ENCODE peak calls at places on chromosomes 12 and 14, in ten cellular contexts. K, I, T, O, R, A, M, B, L and V are unnamed samples.

GRCh38 chr12:64544796-64545382 is 65.4 kb upstream of the RASSF3 start:
- DNase-seq in K (no peak), I (no peak), T (no peak), O (no peak), R (no peak), A (no peak), M (no peak), B (peak), L (no peak), V (no peak)

GRCh38 chr14:62213516-62213915 is 451.3 kb downstream of the SNAPC1 start:
- DNase-seq in K (no peak), I (no peak), T (no peak), O (no peak), R (no peak), A (no peak), M (no peak), B (no peak), L (no peak), V (no peak)

GRCh38 chr14:92460916-92461579 is 52.5 kb upstream of the RIN3 start:
- DNase-seq in K (no peak), I (no peak), T (no peak), O (no peak), R (no peak), A (no peak), M (no peak), B (no peak), L (no peak), V (no peak)

GRCh38 chr12:48296586-48297396 is 53.9 kb downstream of the ZNF641 start:
- DNase-seq in K (no peak), I (peak), T (no peak), O (peak), R (peak), A (peak), M (peak), B (no peak), L (peak), V (peak)

GRCh38 chr14:46818147-46818546 is 166.6 kb upstream of the RPL10L start:
- DNase-seq in K (no peak), I (no peak), T (no peak), O (no peak), R (no peak), A (no peak), M (no peak), B (peak), L (no peak), V (no peak)

GRCh38 chr14:64113279-64113678 is 180.9 kb downstream of the ESR2 start:
- DNase-seq in K (no peak), I (no peak), T (no peak), O (no peak), R (no peak), A (no peak), M (no peak), B (no peak), L (no peak), V (no peak)

GRCh38 chr14:52078721-52079120 is 9.9 kb upstream of the NID2 start:
- DNase-seq in K (no peak), I (no peak), T (no peak), O (no peak), R (no peak), A (no peak), M (no peak), B (no peak), L (no peak), V (no peak)

GRCh38 chr14:68458840-68459469 is 333.9 kb downstream of the ZFP36L1 start:
- DNase-seq in K (no peak), I (peak), T (no peak), O (no peak), R (no peak), A (no peak), M (no peak), B (peak), L (no peak), V (peak)

GRCh38 chr12:45674583-45674982 is 54.9 kb upstream of the ARID2 start:
- DNase-seq in K (no peak), I (no peak), T (no peak), O (no peak), R (no peak), A (no peak), M (no peak), B (no peak), L (no peak), V (peak)